ENCODE peak calls at places on chromosomes 16 and 17, in five cellular contexts. D is spleen, A is A549, Z is Peyer's patch, C is testis. U is an unnamed sample.

GRCh38 chr17:28261219-28261618 is 57.8 kb upstream of the TMEM97 start:
- DNase-seq in Z (no peak), D (no peak), C (no peak), A (no peak), U (no peak)

GRCh38 chr17:27644586-27644985 is 13.6 kb downstream of the LGALS9 start:
- DNase-seq in Z (no peak), A (no peak), C (no peak), D (no peak), U (no peak)

GRCh38 chr17:48077555-48077954 is 23.7 kb downstream of the CBX1 start:
- DNase-seq in C (no peak), Z (no peak), A (no peak), D (peak; percentile 19), U (no peak)

GRCh38 chr17:16427020-16427419 is 11.6 kb downstream of the TRPV2 start:
- DNase-seq in C (no peak), D (no peak), A (no peak), Z (no peak), U (no peak)

GRCh38 chr17:32382526-32383223 is 32.7 kb downstream of the ZNF207 start:
- DNase-seq in A (no peak), Z (no peak), C (no peak), D (no peak), U (no peak)

GRCh38 chr17:45430006-45430737 is 2.5 kb downstream of the ARHGAP27 start:
- DNase-seq in D (peak; percentile 84), C (no peak), Z (no peak), A (no peak), U (no peak)

GRCh38 chr17:15913826-15914225 is 31.1 kb upstream of the ADORA2B start:
- DNase-seq in Z (no peak), C (no peak), A (no peak), D (no peak), U (no peak)

GRCh38 chr17:81488276-81488860 is 24.2 kb downstream of the ACTG1 start:
- DNase-seq in A (no peak), D (peak; percentile 89), C (no peak), Z (no peak), U (no peak)

GRCh38 chr16:85461814-85462404 is 151.2 kb upstream of the GSE1 start:
- DNase-seq in Z (no peak), A (no peak), D (no peak), C (peak; percentile 61), U (no peak)

GRCh38 chr17:40063034-40063765 is 435 bp downstream of the THRA start:
- DNase-seq in Z (no peak), C (no peak), A (no peak), D (peak; percentile 91), U (peak; percentile 58)

GRCh38 chr17:39777534-39778365 is 40.0 kb downstream of the GRB7 start:
- DNase-seq in D (no peak), A (no peak), C (no peak), Z (no peak), U (no peak)

GRCh38 chr17:43873091-43873490 is 26.1 kb downstream of the CD300LG start:
- DNase-seq in A (no peak), C (no peak), D (peak; percentile 10), Z (no peak), U (no peak)

GRCh38 chr17:37650419-37651003 is 7.3 kb upstream of the DDX52 start:
- DNase-seq in A (peak; percentile 76), Z (no peak), C (peak; percentile 56), D (no peak), U (peak; percentile 26)

GRCh38 chr16:56119138-56119537 is 72.2 kb upstream of the GNAO1 start:
- DNase-seq in D (no peak), A (no peak), Z (no peak), C (no peak), U (no peak)

GRCh38 chr17:28228109-28228840 is 90.7 kb upstream of the TMEM97 start:
- DNase-seq in D (peak; percentile 28), Z (no peak), C (peak; percentile 16), A (peak; percentile 55), U (no peak)

GRCh38 chr16:82935781-82936180 is 309.0 kb downstream of the CDH13 start:
- DNase-seq in A (no peak), C (no peak), Z (no peak), D (no peak), U (no peak)

GRCh38 chr16:53094013-53094630 is 39.3 kb downstream of the CHD9 start:
- DNase-seq in A (peak; percentile 74), D (peak; percentile 90), C (no peak), Z (peak; percentile 86), U (peak; percentile 33)
- TF ChIP-seq POLR2A in A (no peak), D (no peak), C (no peak), Z (no peak), U (no peak)

DNA sequence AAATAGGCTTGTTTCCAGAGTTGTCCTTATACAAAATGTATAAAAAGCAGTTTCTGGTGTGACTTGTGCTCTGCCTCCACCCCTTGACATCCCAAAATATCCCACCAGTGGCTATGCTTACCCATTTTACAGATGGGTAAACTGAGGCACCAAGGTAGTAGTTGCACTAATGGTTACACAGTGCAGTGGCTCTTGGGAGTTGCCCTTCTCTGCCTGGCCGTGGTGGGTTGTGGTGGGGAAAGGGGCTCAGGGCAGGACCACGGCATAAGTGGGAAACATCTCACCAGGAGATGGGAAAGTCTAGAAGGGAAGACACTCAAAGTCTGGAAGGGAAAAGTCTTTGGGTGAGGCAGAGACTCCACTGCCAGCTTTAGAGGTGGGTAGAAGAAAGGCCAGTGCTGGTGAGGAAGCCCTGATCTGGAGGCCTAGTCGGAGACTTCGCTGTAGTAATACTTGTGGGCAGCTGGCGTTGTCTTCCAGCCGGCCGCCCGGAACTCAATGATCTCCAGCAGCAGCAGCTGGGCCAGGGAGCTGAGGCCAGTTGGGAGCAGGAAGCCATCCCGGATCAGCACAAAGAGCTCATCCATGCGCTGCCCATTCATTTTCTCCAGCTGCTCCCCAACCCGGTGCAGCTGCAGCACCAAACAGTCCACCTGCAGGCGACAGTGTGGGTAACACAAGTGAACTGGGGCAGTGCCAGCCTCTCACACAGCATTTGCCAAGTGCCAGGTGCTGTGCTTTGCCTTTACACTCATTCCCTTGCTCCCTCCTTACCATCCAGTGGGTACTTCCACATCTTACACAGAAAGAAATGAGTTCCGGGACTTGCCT is 4.5 kb downstream of the MIF4GD start:
- DNase-seq in Z (no peak), D (peak; percentile 59), C (no peak), A (no peak), U (no peak)
- TF ChIP-seq POLR2A in Z (no peak), D (no peak), C (no peak), A (no peak), U (no peak)

DNA sequence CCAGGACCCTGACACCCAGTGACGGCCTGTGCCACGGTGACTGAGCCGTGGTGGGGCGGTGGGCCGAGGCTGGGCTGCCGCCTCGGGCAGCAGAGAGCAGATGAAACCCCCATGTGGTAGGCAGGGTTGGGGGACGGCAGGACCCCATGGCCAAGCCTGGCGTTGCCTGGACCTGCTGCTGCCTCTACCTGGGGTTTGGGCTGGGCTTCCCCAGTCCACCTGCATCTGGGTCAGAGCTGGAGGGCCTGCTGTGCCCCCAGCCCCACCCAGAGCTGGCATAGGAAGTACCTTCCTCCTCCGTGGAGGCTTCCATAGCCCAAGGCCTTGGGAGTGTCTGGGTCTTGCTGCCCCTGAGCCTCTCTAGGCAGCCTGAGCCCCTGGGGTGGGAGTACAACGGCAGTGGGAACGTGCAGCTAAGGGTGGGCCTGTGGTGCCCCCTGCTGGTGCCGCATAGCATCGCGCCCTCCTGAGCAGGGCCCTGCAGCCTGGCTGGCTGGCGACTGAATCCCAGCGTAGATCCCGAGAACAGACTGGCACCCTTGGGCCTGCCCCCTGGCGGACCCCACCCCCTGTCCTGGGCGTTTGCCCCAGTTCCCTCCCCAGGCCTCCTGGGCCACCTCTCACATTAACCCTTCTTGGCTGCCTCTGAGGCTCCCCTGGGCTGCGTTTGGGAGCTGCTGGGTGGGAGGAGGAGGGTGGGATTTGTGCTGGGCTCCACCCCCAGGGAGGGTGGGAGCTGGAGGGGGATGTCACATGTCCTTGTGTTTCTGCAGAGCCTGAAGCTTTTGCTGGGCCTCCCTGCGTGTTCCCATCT is 12.6 kb upstream of the ATP6V0C start:
- DNase-seq in Z (peak; percentile 89), C (peak; percentile 91), D (peak; percentile 95), A (peak; percentile 83), U (peak; percentile 84)
- TF ChIP-seq POLR2A in Z (peak; percentile 6), C (no peak), D (no peak), A (no peak), U (no peak)

DNA sequence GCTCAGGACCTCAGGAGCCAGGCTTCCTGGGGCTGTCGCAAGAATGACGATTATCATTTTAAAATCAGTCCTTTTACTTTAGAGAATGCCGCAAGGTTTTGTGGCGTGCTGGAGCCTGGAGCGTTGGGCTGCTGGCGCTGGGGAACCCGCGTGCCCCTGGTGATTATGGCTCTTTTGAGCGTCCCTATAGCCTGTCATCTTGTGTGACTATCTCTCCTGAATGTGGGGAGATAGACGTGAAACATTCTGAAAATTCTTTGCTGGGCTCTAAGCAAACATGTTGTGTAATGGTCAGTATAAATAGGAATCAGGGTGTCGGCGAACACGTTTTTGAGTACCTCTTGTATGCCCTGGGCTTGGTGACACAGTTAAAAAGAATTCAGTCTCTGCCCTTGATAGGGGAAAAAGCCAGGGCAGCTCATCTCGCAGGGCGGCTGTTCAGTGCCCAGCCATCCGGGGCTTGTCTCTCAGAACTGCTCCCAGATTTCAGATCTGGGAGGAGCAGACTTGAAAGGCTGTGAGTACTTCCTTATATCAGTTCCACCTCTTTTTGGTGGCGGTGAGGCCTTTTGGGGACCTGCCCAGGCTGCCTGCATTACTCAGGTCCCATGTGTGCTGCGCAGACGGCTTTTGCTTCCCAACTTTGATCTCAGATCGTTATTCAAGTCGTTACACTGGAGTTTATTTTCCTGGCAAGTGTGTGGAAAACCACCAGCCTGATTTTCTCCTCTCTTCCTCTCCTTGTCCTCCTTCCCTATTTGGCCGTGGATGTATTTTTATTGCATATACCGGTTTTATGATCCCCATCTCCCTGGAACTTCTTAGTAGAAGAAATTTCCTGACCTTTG is 976 bp downstream of the SLC7A6 start:
- DNase-seq in C (peak; percentile 59), Z (peak; percentile 72), A (peak; percentile 91), D (no peak), U (peak; percentile 42)
- TF ChIP-seq POLR2A in C (no peak), Z (peak; percentile 30), A (peak; percentile 22), D (no peak), U (no peak)

GRCh38 chr17:82793974-82794620 is 42.2 kb downstream of the TBCD start:
- DNase-seq in C (no peak), D (no peak), A (no peak), Z (no peak), U (no peak)
- TF ChIP-seq POLR2A in C (no peak), D (no peak), A (no peak), Z (no peak), U (no peak)

DNA sequence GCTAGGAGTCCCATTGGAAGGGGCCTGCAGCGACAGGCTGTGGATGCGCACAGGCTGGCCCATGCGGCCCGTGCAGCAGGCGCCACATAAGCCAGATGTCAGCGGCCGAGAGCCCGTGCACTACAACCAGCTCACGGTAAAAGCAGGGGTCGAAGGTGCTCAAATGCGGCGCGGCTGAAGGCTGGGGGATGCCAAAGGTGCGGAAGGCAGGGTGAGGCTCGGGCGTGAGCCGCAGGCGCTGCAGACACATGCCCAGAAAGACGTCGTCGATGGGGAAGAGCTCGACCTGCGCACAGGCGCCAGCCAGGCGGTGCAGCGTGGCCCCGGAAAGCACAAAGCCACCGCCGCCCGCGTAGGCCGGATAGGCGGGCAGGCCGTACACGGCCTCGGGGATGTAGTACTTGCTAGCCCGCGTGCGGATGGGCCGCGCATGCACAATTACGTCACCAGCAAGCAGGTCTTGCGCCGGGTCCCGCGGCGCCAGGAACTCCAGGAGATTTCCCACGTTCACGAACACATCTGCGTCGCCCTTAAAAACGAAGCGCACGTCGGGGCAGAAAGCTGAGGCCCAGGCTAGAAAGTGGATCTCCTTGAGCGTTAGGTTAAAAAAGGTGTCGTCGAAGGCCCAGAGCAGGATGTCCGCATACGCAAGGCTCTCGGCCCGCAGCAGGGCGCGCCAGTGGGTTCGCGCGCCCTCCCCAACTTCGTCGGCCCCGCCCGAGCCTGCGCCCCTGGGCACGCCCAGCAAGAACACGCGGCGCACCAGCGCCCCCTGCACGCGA is 1.3 kb downstream of the B3GNT9 start:
- DNase-seq in A (no peak), Z (no peak), D (peak; percentile 70), C (no peak), U (no peak)
- TF ChIP-seq POLR2A in A (no peak), Z (no peak), D (no peak), C (no peak), U (no peak)